ENCODE peak calls at places on chromosomes 2 and 18, in eight cellular contexts. E, F, Y, L, O, P, J and W are unnamed samples.

GRCh38 chr2:38742797-38743559 is 8.2 kb downstream of the SRSF7 start:
- DNase-seq in O (no peak), L (peak), F (no peak), Y (no peak), E (no peak), J (no peak), P (no peak), W (no peak)

GRCh38 chr18:36899289-36899688 is 70.4 kb downstream of the KIAA1328 start:
- DNase-seq in O (no peak), J (no peak), P (no peak), F (no peak), L (no peak), Y (no peak), E (no peak), W (no peak)

GRCh38 chr2:205754924-205755321 is 72.6 kb downstream of the NRP2 start:
- DNase-seq in F (no peak), Y (no peak), J (no peak), E (no peak), P (no peak), O (no peak), L (no peak), W (no peak)

GRCh38 chr2:102385522-102385921 is 29.9 kb downstream of the IL18R1 start:
- DNase-seq in F (no peak), O (no peak), P (no peak), J (no peak), E (no peak), L (no peak), Y (no peak), W (no peak)

GRCh38 chr2:154527962-154528361 is 170.5 kb upstream of the KCNJ3 start:
- DNase-seq in L (no peak), J (no peak), Y (no peak), O (no peak), F (no peak), E (no peak), P (no peak), W (no peak)

GRCh38 chr2:100248044-100248330 is 74.3 kb downstream of the LONRF2 start:
- DNase-seq in L (no peak), J (no peak), E (no peak), Y (no peak), P (no peak), O (no peak), F (no peak), W (no peak)

GRCh38 chr2:45468279-45468678 is 142.8 kb downstream of the SRBD1 start:
- DNase-seq in P (no peak), Y (no peak), F (no peak), L (no peak), E (no peak), J (no peak), O (no peak), W (no peak)

GRCh38 chr2:161625314-161625919 is 1.2 kb downstream of the SLC4A10 start:
- DNase-seq in L (no peak), J (peak), E (no peak), F (no peak), O (peak), Y (peak), P (peak), W (no peak)

GRCh38 chr18:78739115-78739514 is 240.5 kb upstream of the SALL3 start:
- DNase-seq in P (no peak), F (no peak), Y (no peak), L (no peak), O (no peak), E (no peak), J (no peak), W (no peak)

GRCh38 chr18:73848656-73849055 is 299.0 kb downstream of the FBXO15 start:
- DNase-seq in F (no peak), L (no peak), E (no peak), J (no peak), P (no peak), O (no peak), Y (no peak), W (no peak)

GRCh38 chr2:26982102-26982742 is 11.8 kb downstream of the MAPRE3 start:
- DNase-seq in P (peak), F (peak), Y (no peak), J (peak), O (peak), E (no peak), L (peak), W (no peak)

GRCh38 chr2:166163775-166164174 is 36.0 kb upstream of the SCN1A start:
- DNase-seq in E (no peak), P (no peak), J (no peak), L (no peak), O (no peak), F (no peak), Y (no peak), W (no peak)

GRCh38 chr18:31241900-31242409 is 76.0 kb upstream of the DSG1 start:
- DNase-seq in F (no peak), J (no peak), O (no peak), E (no peak), P (peak), L (peak), Y (peak), W (no peak)

GRCh38 chr2:127479219-127479825 is 47.0 kb downstream of the IWS1 start:
- DNase-seq in E (no peak), O (no peak), J (no peak), F (no peak), L (no peak), Y (no peak), P (no peak), W (peak)

GRCh38 chr2:196336206-196336605 is 164.8 kb upstream of the STK17B start:
- DNase-seq in P (no peak), E (no peak), J (no peak), L (no peak), O (no peak), F (no peak), Y (no peak), W (no peak)

GRCh38 chr2:109242222-109242653 is 113.2 kb downstream of the SH3RF3 start:
- DNase-seq in E (no peak), Y (no peak), P (no peak), J (peak), L (peak), F (no peak), O (no peak), W (no peak)

GRCh38 chr2:196059491-196059960 is 9.1 kb downstream of the DNAH7 start:
- DNase-seq in F (no peak), O (no peak), P (peak), Y (no peak), E (no peak), J (no peak), L (peak), W (no peak)

GRCh38 chr18:35026407-35027061 is 14.7 kb upstream of the MAPRE2 start:
- DNase-seq in E (no peak), F (no peak), Y (no peak), O (no peak), J (no peak), L (no peak), P (no peak), W (no peak)
- TF ChIP-seq CTCF in E (peak), F (no peak), Y (peak), O (no peak), J (peak), L (no peak), P (no peak), W (peak)

GRCh38 chr2:148860037-148860436 is 15.0 kb upstream of the KIF5C start:
- DNase-seq in F (no peak), O (no peak), L (no peak), P (no peak), Y (no peak), E (no peak), J (no peak), W (no peak)
- TF ChIP-seq CTCF in F (no peak), O (no peak), L (no peak), P (no peak), Y (no peak), E (no peak), J (no peak), W (no peak)

GRCh38 chr2:73594241-73594640 is 48.0 kb downstream of the NAT8 start:
- DNase-seq in P (no peak), L (no peak), F (no peak), J (no peak), E (no peak), Y (no peak), O (no peak), W (no peak)
- TF ChIP-seq CTCF in P (no peak), L (no peak), F (no peak), J (no peak), E (no peak), Y (no peak), O (no peak), W (no peak)

GRCh38 chr2:68182902-68183301 is 25.2 kb downstream of the PNO1 start:
- DNase-seq in O (no peak), E (no peak), J (no peak), P (no peak), Y (no peak), F (no peak), L (no peak), W (no peak)

GRCh38 chr2:68177541-68177940 is 19.9 kb downstream of the PNO1 start:
- DNase-seq in O (no peak), F (no peak), E (no peak), P (no peak), J (no peak), L (no peak), Y (no peak), W (no peak)

GRCh38 chr2:68172990-68173715 is 15.5 kb downstream of the PNO1 start:
- DNase-seq in O (no peak), P (no peak), Y (no peak), E (no peak), J (no peak), F (no peak), L (no peak), W (no peak)

DNA sequence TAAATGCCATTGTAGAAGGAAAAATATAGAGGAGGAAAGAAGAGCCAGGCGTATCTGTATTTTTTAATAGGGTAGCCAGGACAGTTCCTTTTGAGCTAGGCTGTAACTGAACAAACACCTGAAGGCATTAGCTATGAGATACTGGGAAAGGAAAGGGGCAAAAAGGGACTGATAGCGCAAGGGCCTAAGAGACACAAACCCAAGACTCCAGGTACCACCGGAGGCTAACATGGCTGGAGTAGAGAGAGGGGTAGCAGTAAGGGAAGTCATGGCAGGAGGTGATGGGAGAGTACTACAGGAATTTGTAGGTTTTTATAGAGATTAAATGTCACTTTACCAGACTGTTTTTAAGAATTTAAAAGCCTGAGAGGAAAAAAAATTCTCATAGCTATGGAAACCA is 20.7 kb downstream of the PNO1 start:
- DNase-seq in J (no peak), L (no peak), Y (no peak), O (no peak), P (no peak), E (no peak), F (no peak), W (no peak)
- TF ChIP-seq CTCF in J (no peak), L (no peak), Y (no peak), O (no peak), P (no peak), E (no peak), F (no peak), W (no peak)

GRCh38 chr2:67839668-67840067 is 223.1 kb downstream of the C1D start:
- DNase-seq in Y (no peak), F (no peak), J (no peak), O (no peak), E (no peak), L (no peak), P (no peak), W (no peak)

GRCh38 chr2:67839242-67839641 is 223.6 kb downstream of the C1D start:
- DNase-seq in Y (no peak), O (no peak), P (no peak), L (no peak), J (no peak), F (no peak), E (no peak), W (no peak)

GRCh38 chr2:67840460-67841068 is 222.2 kb downstream of the C1D start:
- DNase-seq in O (peak), L (peak), E (no peak), Y (peak), J (peak), P (peak), F (peak), W (peak)

GRCh38 chr2:67836861-67837260 is 225.9 kb downstream of the C1D start:
- DNase-seq in O (no peak), L (no peak), P (no peak), E (no peak), Y (no peak), F (no peak), J (no peak), W (no peak)

DNA sequence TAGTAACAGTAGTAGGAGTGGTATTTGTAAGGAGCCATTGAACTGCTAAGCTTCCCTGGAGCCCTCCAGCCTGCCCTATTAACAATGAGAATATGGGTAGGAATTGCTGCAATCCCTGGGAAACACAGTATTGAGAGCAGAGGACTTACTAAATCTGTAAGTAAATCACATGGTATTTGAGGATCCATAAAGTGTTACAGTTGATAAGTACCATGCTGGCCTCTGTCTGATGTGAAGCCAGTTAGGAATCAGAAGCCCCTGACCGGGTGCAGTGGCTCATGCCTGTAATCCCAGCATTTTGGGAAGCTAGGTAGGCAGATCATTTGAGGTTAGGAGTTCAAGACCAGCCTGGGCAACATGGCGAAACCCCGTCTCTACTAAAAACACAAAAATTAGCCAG is 224.6 kb downstream of the C1D start:
- DNase-seq in O (no peak), L (no peak), P (no peak), E (no peak), J (no peak), Y (no peak), F (no peak), W (no peak)
- TF ChIP-seq CTCF in O (no peak), L (no peak), P (no peak), E (no peak), J (no peak), Y (no peak), F (no peak), W (no peak)

GRCh38 chr2:219073413-219074129 is 12.8 kb upstream of the IHH start:
- DNase-seq in L (no peak), J (no peak), F (peak), P (peak), E (no peak), O (peak), Y (peak), W (peak)
- TF ChIP-seq CTCF in L (peak), J (peak), F (peak), P (peak), E (peak), O (peak), Y (peak), W (peak)

DNA sequence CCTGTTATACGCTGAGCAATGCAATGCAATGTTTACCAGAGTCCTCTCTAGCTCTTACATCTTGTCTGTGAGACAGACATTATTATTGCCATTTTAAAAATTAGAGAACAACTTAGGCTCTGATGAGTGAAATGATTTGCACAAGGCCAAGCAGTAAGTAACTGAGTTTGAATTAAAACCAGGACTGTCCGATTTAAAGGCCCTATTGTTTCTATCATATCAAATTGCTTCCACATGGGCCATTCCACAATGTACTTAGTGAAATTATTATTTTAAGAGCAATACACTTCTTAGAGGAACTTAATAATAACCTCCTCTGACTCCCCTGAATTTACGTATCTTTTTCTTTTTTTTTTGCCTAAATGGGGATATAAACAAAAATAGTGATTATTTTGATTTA is 64.6 kb downstream of the PLCL1 start:
- DNase-seq in J (no peak), L (no peak), O (no peak), P (no peak), E (no peak), F (no peak), Y (no peak), W (no peak)
- TF ChIP-seq CTCF in J (no peak), L (no peak), O (no peak), P (no peak), E (no peak), F (no peak), Y (no peak), W (no peak)

GRCh38 chr18:33830210-33830609 is 252.2 kb downstream of the ASXL3 start:
- DNase-seq in E (no peak), J (no peak), P (no peak), F (no peak), O (no peak), Y (no peak), L (no peak), W (no peak)

GRCh38 chr18:33831424-33831823 is 253.4 kb downstream of the ASXL3 start:
- DNase-seq in J (no peak), O (no peak), F (no peak), E (no peak), L (no peak), Y (no peak), P (no peak), W (no peak)

GRCh38 chr18:33837191-33837590 is 259.2 kb downstream of the ASXL3 start:
- DNase-seq in P (no peak), E (no peak), F (no peak), O (no peak), Y (no peak), L (no peak), J (no peak), W (no peak)

GRCh38 chr18:33835419-33835818 is 257.4 kb downstream of the ASXL3 start:
- DNase-seq in F (no peak), E (no peak), P (no peak), J (no peak), Y (no peak), O (no peak), L (no peak), W (no peak)

DNA sequence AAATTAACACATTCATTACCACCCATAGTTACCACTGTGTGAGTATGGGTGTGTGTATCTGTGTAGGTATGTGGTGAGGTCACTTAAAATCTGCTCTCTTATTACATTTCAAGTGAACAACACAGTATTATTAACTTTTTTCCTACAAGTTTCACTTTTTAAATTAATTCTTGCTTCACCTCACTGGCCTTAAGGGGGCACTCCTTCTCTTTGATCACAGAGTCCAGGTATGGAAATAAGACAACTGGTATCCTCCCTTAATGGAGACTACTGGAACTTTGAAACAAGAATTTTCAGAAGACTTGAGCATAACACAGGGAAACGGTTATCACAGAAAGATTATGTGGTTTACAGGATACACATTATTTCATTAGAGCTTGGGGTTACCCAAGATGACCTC is 255.8 kb downstream of the ASXL3 start:
- DNase-seq in Y (no peak), E (no peak), F (no peak), P (no peak), O (no peak), J (no peak), L (no peak), W (no peak)
- TF ChIP-seq CTCF in Y (no peak), E (no peak), F (no peak), P (no peak), O (no peak), J (no peak), L (no peak), W (no peak)